ENCODE peak calls at places on chromosomes 5 and 9, in nine cellular contexts. I, U, A, D, C, P, B, W and T are unnamed samples.

GRCh38 chr9:18216376-18216775 is 257.6 kb upstream of the ADAMTSL1 start:
- DNase-seq in I (no peak), U (no peak), A (no peak), D (no peak), C (no peak), P (no peak), B (no peak), W (no peak), T (no peak)

GRCh38 chr5:26492835-26493459 is 545.4 kb downstream of the CDH9 start:
- DNase-seq in I (no peak), U (no peak), A (no peak), D (no peak), C (no peak), P (no peak), B (no peak), W (no peak), T (no peak)

GRCh38 chr5:79694652-79695051 is 5.0 kb downstream of the CMYA5 start:
- DNase-seq in I (no peak), U (no peak), A (no peak), D (no peak), C (no peak), P (no peak), B (no peak), W (no peak), T (no peak)

GRCh38 chr9:111983484-111983908 is 86.9 kb downstream of the UGCG start:
- DNase-seq in I (no peak), U (no peak), A (no peak), D (no peak), C (no peak), P (no peak), B (no peak), W (no peak), T (no peak)

GRCh38 chr5:32709789-32710334 is 1.3 kb upstream of the NPR3 start:
- DNase-seq in I (peak; percentile 85), U (no peak), A (peak; percentile 79), D (peak; percentile 64), C (peak; percentile 89), P (peak; percentile 36), B (no peak), W (peak; percentile 41), T (no peak)

GRCh38 chr9:128123451-128124080 is 4.0 kb downstream of the PTGES2 start:
- DNase-seq in I (no peak), U (no peak), A (peak; percentile 35), D (no peak), C (no peak), P (no peak), B (no peak), W (no peak), T (no peak)

GRCh38 chr9:127937383-127938297 is at the start of gene DPM2:
- DNase-seq in I (peak; percentile 95), U (peak; percentile 73), A (peak; percentile 89), D (peak; percentile 87), C (peak; percentile 88), P (peak; percentile 69), B (peak; percentile 79), W (peak; percentile 73), T (peak; percentile 48)

GRCh38 chr9:123081824-123082223 is 48.4 kb downstream of the GPR21 start:
- DNase-seq in I (peak; percentile 78), U (no peak), A (no peak), D (peak; percentile 29), C (peak; percentile 51), P (no peak), B (no peak), W (peak; percentile 48), T (no peak)

GRCh38 chr9:124855566-124855943 is 2.3 kb downstream of the WDR38 start:
- DNase-seq in I (no peak), U (no peak), A (no peak), D (no peak), C (no peak), P (no peak), B (no peak), W (no peak), T (no peak)

GRCh38 chr9:116219686-116220085 is 66.1 kb downstream of the PAPPA start:
- DNase-seq in I (no peak), U (no peak), A (no peak), D (no peak), C (no peak), P (peak; percentile 4), B (no peak), W (no peak), T (no peak)

GRCh38 chr9:82363666-82364065 is 375.1 kb downstream of the SPATA31D1 start:
- DNase-seq in I (no peak), U (no peak), A (no peak), D (no peak), C (no peak), P (no peak), B (no peak), W (no peak), T (no peak)

GRCh38 chr9:21392270-21392669 is 7.1 kb upstream of the IFNA2 start:
- DNase-seq in I (peak; percentile 22), U (no peak), A (no peak), D (peak; percentile 18), C (peak; percentile 13), P (no peak), B (no peak), W (peak; percentile 56), T (no peak)

GRCh38 chr9:79049371-79049770 is 522.4 kb upstream of the TLE4 start:
- DNase-seq in I (no peak), U (no peak), A (no peak), D (no peak), C (peak; percentile 16), P (no peak), B (no peak), W (no peak), T (no peak)

GRCh38 chr5:75048457-75048953 is 3.9 kb downstream of the GCNT4 start:
- DNase-seq in I (no peak), U (no peak), A (no peak), D (no peak), C (peak; percentile 36), P (no peak), B (no peak), W (no peak), T (no peak)

GRCh38 chr9:35112257-35113020 is 3.2 kb downstream of the ATOSB start:
- DNase-seq in I (no peak), U (no peak), A (no peak), D (no peak), C (peak; percentile 86), P (no peak), B (no peak), W (no peak), T (peak; percentile 56)

GRCh38 chr9:2017459-2018161 is 2.5 kb downstream of the SMARCA2 start:
- DNase-seq in I (peak; percentile 76), U (peak; percentile 60), A (peak; percentile 88), D (peak; percentile 59), C (peak; percentile 79), P (peak; percentile 76), B (peak; percentile 67), W (peak; percentile 20), T (no peak)

GRCh38 chr5:178307266-178308045 is 74.9 kb upstream of the PHYKPL start:
- DNase-seq in I (no peak), U (no peak), A (peak; percentile 20), D (no peak), C (no peak), P (no peak), B (peak; percentile 41), W (no peak), T (no peak)

GRCh38 chr9:32703635-32704034 is 68.2 kb upstream of the TAF1L start:
- DNase-seq in I (peak; percentile 19), U (no peak), A (no peak), D (no peak), C (no peak), P (no peak), B (no peak), W (peak; percentile 5), T (no peak)

GRCh38 chr9:18941060-18941746 is 91.8 kb downstream of the SAXO1 start:
- DNase-seq in I (no peak), U (no peak), A (no peak), D (no peak), C (no peak), P (no peak), B (no peak), W (no peak), T (no peak)

GRCh38 chr9:27460225-27461023 is 63.7 kb upstream of the IFNK start:
- DNase-seq in I (peak; percentile 1), U (no peak), A (no peak), D (no peak), C (peak; percentile 45), P (no peak), B (no peak), W (no peak), T (peak; percentile 79)

GRCh38 chr5:54547711-54548250 is 30.2 kb downstream of the SNX18 start:
- DNase-seq in I (peak; percentile 45), U (no peak), A (peak; percentile 51), D (peak; percentile 20), C (peak; percentile 74), P (no peak), B (no peak), W (peak; percentile 6), T (peak; percentile 23)

GRCh38 chr9:89941875-89942274 is 337.1 kb downstream of the GADD45G start:
- DNase-seq in I (no peak), U (no peak), A (no peak), D (peak; percentile 32), C (peak; percentile 25), P (no peak), B (no peak), W (no peak), T (peak; percentile 74)

GRCh38 chr9:108951578-108951977 is 17.4 kb downstream of the ABITRAM start:
- DNase-seq in I (no peak), U (no peak), A (no peak), D (no peak), C (no peak), P (no peak), B (no peak), W (no peak), T (peak; percentile 4)

GRCh38 chr5:178279723-178280438 is 47.3 kb upstream of the PHYKPL start:
- DNase-seq in I (peak; percentile 52), U (peak; percentile 7), A (peak; percentile 94), D (peak; percentile 75), C (peak; percentile 74), P (peak; percentile 70), B (peak; percentile 88), W (peak; percentile 59), T (peak; percentile 0)

GRCh38 chr5:140147460-140147859 is 21.7 kb downstream of the IGIP start:
- DNase-seq in I (no peak), U (no peak), A (no peak), D (no peak), C (no peak), P (no peak), B (no peak), W (no peak), T (no peak)

GRCh38 chr5:33237471-33237870 is 203.3 kb upstream of the TARS1 start:
- DNase-seq in I (no peak), U (no peak), A (no peak), D (no peak), C (no peak), P (no peak), B (no peak), W (no peak), T (no peak)